ENCODE peak calls at places on chromosomes 6 and 20, in six cellular contexts. G is HS-5, Z is ureter, N is psoas muscle, B is aorta, U is NCI-H1092 treated with DMSO at 0.1 percent for 48 hours. T is an unnamed sample.

GRCh38 chr6:137102050-137102848 is 57.5 kb upstream of the IL20RA start:
- DNase-seq in B (no peak), U (no peak), N (no peak), Z (no peak), G (no peak), T (no peak)

GRCh38 chr6:35856250-35856649 is 51.1 kb downstream of the LHFPL5 start:
- DNase-seq in B (no peak), N (no peak), U (no peak), G (no peak), Z (no peak), T (no peak)

GRCh38 chr6:142482973-142483372 is 181.2 kb downstream of the ADGRG6 start:
- DNase-seq in N (no peak), U (no peak), G (no peak), B (no peak), Z (no peak), T (no peak)

GRCh38 chr6:130513770-130514169 is 148.0 kb downstream of the TMEM200A start:
- DNase-seq in Z (no peak), U (no peak), B (no peak), N (no peak), G (no peak), T (no peak)

GRCh38 chr20:44610313-44610965 is 28.1 kb downstream of the PKIG start:
- DNase-seq in G (no peak), Z (no peak), N (no peak), U (no peak), B (no peak), T (no peak)

GRCh38 chr6:143677891-143678737 is at the start of gene PHACTR2:
- DNase-seq in U (no peak), B (peak), N (peak), G (peak), Z (peak), T (peak)

GRCh38 chr6:42071881-42072583 is 21.7 kb downstream of the TAF8 start:
- DNase-seq in U (no peak), B (no peak), Z (no peak), G (no peak), N (no peak), T (no peak)

GRCh38 chr6:139982652-139983051 is 608.2 kb upstream of the CITED2 start:
- DNase-seq in U (no peak), B (no peak), N (no peak), G (no peak), Z (no peak), T (no peak)

GRCh38 chr20:37643400-37643799 is 50.4 kb upstream of the CTNNBL1 start:
- DNase-seq in Z (no peak), U (no peak), B (no peak), N (no peak), G (no peak), T (no peak)

GRCh38 chr6:90195094-90195793 is 101.4 kb downstream of the BACH2 start:
- DNase-seq in Z (no peak), B (no peak), N (no peak), U (no peak), G (no peak), T (no peak)

GRCh38 chr20:10449270-10449669 is 14.2 kb downstream of the SLX4IP start:
- DNase-seq in U (no peak), Z (no peak), N (no peak), G (no peak), B (no peak), T (no peak)

GRCh38 chr6:38337819-38338465 is 301.8 kb downstream of the BTBD9 start:
- DNase-seq in Z (no peak), G (peak), B (no peak), N (no peak), U (no peak), T (no peak)

GRCh38 chr6:137734875-137735182 is 132.2 kb upstream of the TNFAIP3 start:
- DNase-seq in G (no peak), U (no peak), B (no peak), N (no peak), Z (no peak), T (no peak)

GRCh38 chr20:34242879-34243278 is 1.7 kb downstream of the ASIP start:
- DNase-seq in Z (no peak), N (no peak), B (no peak), G (no peak), U (no peak), T (no peak)

GRCh38 chr20:62875419-62876355 is 14.1 kb upstream of the TCFL5 start:
- DNase-seq in U (peak), B (peak), G (no peak), Z (peak), N (peak), T (peak)

GRCh38 chr20:63230800-63231268 is 4.9 kb upstream of the BIRC7 start:
- DNase-seq in Z (no peak), G (no peak), N (peak), U (peak), B (peak), T (no peak)

GRCh38 chr6:102848210-102848609 is 1454.7 kb downstream of the GRIK2 start:
- DNase-seq in U (no peak), Z (no peak), N (no peak), B (no peak), G (no peak), T (no peak)

GRCh38 chr6:152572395-152573061 is 64.6 kb downstream of the SYNE1 start:
- DNase-seq in Z (no peak), B (no peak), N (no peak), G (no peak), U (no peak), T (no peak)

GRCh38 chr6:18654821-18655220 is 267.7 kb downstream of the RNF144B start:
- DNase-seq in U (no peak), N (no peak), G (no peak), B (no peak), Z (no peak), T (no peak)

GRCh38 chr20:48384147-48384818 is 443.5 kb downstream of the PREX1 start:
- DNase-seq in U (no peak), N (no peak), B (no peak), G (no peak), Z (no peak), T (no peak)

GRCh38 chr6:134954272-134954990 is 4.5 kb upstream of the ALDH8A1 start:
- DNase-seq in U (no peak), G (no peak), B (no peak), Z (no peak), N (no peak), T (no peak)

GRCh38 chr6:37019065-37019450 is 13.6 kb downstream of the FGD2 start:
- DNase-seq in N (no peak), Z (no peak), U (peak), G (no peak), B (no peak), T (no peak)

GRCh38 chr6:100633096-100633766 is 168.5 kb upstream of the SIM1 start:
- DNase-seq in N (no peak), B (no peak), U (no peak), Z (no peak), G (peak), T (no peak)

GRCh38 chr6:32175711-32176475 is at the start of gene AGPAT1:
- DNase-seq in U (peak), G (peak), B (peak), Z (peak), N (peak), T (peak)

GRCh38 chr20:57869291-57869950 is 159.6 kb upstream of the PMEPA1 start:
- DNase-seq in U (no peak), B (no peak), Z (no peak), N (no peak), G (no peak), T (no peak)

GRCh38 chr6:170347091-170347490 is 40.5 kb downstream of the FAM120B start:
- DNase-seq in U (no peak), Z (no peak), N (no peak), G (no peak), B (no peak), T (no peak)

GRCh38 chr6:41917528-41917927 is 3.4 kb downstream of the MED20 start:
- DNase-seq in U (no peak), B (no peak), G (peak), Z (no peak), N (no peak), T (no peak)

GRCh38 chr20:53291548-53291947 is 302.1 kb downstream of the ZNF217 start:
- DNase-seq in B (no peak), U (no peak), G (no peak), Z (no peak), N (no peak), T (no peak)

GRCh38 chr20:8535403-8536003 is 403.4 kb downstream of the PLCB1 start:
- DNase-seq in B (no peak), U (peak), Z (no peak), N (no peak), G (no peak), T (no peak)